ENCODE peak calls at places on chromosomes 5 and 9, in eight cellular contexts. Y is mucosa of descending colon, N is stomach, C is fibroblast of the aortic adventitia, E is endothelial cell of umbilical vein, L is right lobe of liver, U is AG10803, T is IMR-90. I is an unnamed sample.

GRCh38 chr9:94165592-94166236 is 81.5 kb downstream of the PTPDC1 start:
- DNase-seq in Y (peak; percentile 97), U (peak; percentile 99), L (peak; percentile 99), N (peak; percentile 97), C (peak; percentile 98), E (peak; percentile 99), T (peak; percentile 99), I (peak; percentile 98)

GRCh38 chr5:135324160-135324559 is 74.9 kb downstream of the MACROH2A1 start:
- DNase-seq in Y (no peak), T (no peak), U (no peak), E (no peak), C (no peak), N (no peak), L (no peak), I (no peak)

GRCh38 chr9:133075925-133076324 is 14.1 kb downstream of the CEL start:
- DNase-seq in Y (no peak), T (peak; percentile 87), N (no peak), E (no peak), C (peak; percentile 80), U (peak; percentile 92), L (no peak), I (peak; percentile 86)

GRCh38 chr5:142621227-142621626 is 64.7 kb downstream of the FGF1 start:
- DNase-seq in N (no peak), T (peak; percentile 87), L (no peak), Y (no peak), C (peak; percentile 72), U (peak; percentile 82), E (no peak), I (peak; percentile 64)

GRCh38 chr5:3389471-3390026 is 206.1 kb upstream of the IRX1 start:
- DNase-seq in U (no peak), T (no peak), E (no peak), Y (no peak), N (no peak), C (no peak), L (no peak), I (no peak)

GRCh38 chr5:156942064-156942463 is 21.0 kb downstream of the TIMD4 start:
- DNase-seq in T (no peak), U (no peak), L (no peak), C (no peak), N (no peak), Y (peak; percentile 6), E (no peak), I (no peak)

GRCh38 chr9:94919376-94920098 is 193.0 kb downstream of the AOPEP start:
- DNase-seq in N (no peak), U (peak; percentile 47), L (no peak), T (peak; percentile 69), C (no peak), E (no peak), Y (no peak), I (peak; percentile 70)

GRCh38 chr5:150144211-150144801 is 11.3 kb downstream of the PDGFRB start:
- DNase-seq in C (peak; percentile 96), T (peak; percentile 86), N (no peak), L (no peak), Y (no peak), E (no peak), U (peak; percentile 65), I (peak; percentile 27)

GRCh38 chr5:6525910-6526309 is 77.3 kb downstream of the UBE2QL1 start:
- DNase-seq in E (peak; percentile 14), U (peak; percentile 9), N (peak; percentile 54), L (peak; percentile 63), Y (peak; percentile 39), T (peak; percentile 1), C (no peak), I (peak; percentile 1)

DNA sequence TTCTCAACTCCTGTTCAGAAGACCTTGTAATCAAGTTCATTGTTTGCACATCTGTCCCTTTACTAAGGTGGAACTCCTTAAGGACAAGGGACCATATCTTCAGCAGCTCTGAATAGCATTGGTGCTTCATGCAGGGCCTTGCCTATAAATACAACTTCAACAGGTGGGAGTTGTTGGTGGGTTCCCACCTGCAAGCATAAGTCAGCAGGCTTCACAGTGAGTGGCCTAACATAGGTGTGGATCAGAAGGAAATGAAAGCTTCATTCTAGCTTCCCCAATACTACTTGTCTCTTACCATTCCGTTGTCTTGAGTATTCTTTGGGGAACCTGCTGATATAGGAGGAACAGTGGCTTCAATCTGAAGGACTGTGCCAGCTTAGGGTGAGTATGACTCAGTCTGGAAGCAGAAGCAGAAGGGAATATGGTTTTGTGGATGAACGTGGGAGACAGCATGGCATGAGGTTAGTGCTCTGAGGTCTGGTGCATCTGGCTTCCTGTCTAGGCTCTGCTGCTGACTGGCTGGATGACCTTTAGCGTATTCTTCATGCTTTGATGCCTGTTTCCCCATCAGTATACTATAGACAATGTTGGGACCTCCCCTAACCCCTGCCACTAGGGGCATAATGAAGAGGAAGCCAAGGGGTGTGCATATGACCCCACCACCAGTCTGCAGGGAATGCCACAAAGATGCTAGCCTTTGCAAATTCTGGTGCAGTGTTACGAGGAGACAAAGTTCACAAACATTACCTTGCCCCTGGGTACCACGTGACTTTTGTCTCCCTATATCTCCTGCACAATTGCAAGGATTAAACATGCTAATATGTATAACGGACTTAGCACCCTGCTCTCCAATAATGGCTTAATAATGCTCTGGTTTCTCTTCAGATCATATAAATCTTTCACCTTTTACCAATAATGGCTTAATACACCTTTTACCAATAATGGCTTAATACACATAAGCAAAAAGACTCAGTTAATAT is 192.3 kb downstream of the PALM2AKAP2 start:
- DNase-seq in E (no peak), U (no peak), N (no peak), L (no peak), C (no peak), T (no peak), Y (no peak), I (no peak)
- TF ChIP-seq CTCF in E (no peak), U (no peak), N (no peak), L (no peak), C (no peak), T (no peak), Y (no peak), I (peak; percentile 34)

DNA sequence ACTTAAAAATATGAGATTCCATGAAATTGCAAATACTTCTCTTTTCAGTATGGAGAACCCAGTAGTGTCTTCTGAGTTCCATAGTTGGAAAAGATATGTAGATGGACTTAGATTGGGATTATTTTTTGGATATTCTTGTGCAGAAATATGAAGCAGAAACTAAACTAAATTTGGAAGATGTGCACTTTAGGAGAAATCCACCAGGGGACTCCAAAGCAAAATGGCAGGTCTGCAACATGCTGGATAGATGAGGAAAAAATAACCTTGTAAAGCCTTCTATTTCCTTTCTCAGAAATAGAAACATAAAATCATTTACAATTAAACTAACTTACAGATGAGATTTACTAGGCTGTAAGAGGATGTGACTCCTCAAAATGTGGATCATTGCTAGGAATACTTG is 49.2 kb upstream of the MINAR2 start:
- DNase-seq in E (no peak), L (no peak), U (no peak), N (no peak), C (no peak), Y (no peak), T (no peak), I (no peak)
- TF ChIP-seq CTCF in E (no peak), L (no peak), U (no peak), N (no peak), C (peak; percentile 35), Y (no peak), T (no peak), I (no peak)

GRCh38 chr9:215631-216155 is 1.0 kb downstream of the DOCK8 start:
- DNase-seq in Y (no peak), U (no peak), N (no peak), E (no peak), T (no peak), L (no peak), C (no peak), I (no peak)

GRCh38 chr9:211557-211956 is 3.1 kb upstream of the DOCK8 start:
- DNase-seq in E (no peak), Y (no peak), T (no peak), N (no peak), C (peak; percentile 44), L (peak; percentile 57), U (no peak), I (no peak)

GRCh38 chr9:212265-212664 is 2.4 kb upstream of the DOCK8 start:
- DNase-seq in C (no peak), E (no peak), Y (no peak), T (no peak), U (no peak), L (no peak), N (no peak), I (no peak)

GRCh38 chr9:211036-211435 is 3.6 kb upstream of the DOCK8 start:
- DNase-seq in T (no peak), L (no peak), E (peak; percentile 0), C (no peak), U (no peak), N (no peak), Y (no peak), I (no peak)

DNA sequence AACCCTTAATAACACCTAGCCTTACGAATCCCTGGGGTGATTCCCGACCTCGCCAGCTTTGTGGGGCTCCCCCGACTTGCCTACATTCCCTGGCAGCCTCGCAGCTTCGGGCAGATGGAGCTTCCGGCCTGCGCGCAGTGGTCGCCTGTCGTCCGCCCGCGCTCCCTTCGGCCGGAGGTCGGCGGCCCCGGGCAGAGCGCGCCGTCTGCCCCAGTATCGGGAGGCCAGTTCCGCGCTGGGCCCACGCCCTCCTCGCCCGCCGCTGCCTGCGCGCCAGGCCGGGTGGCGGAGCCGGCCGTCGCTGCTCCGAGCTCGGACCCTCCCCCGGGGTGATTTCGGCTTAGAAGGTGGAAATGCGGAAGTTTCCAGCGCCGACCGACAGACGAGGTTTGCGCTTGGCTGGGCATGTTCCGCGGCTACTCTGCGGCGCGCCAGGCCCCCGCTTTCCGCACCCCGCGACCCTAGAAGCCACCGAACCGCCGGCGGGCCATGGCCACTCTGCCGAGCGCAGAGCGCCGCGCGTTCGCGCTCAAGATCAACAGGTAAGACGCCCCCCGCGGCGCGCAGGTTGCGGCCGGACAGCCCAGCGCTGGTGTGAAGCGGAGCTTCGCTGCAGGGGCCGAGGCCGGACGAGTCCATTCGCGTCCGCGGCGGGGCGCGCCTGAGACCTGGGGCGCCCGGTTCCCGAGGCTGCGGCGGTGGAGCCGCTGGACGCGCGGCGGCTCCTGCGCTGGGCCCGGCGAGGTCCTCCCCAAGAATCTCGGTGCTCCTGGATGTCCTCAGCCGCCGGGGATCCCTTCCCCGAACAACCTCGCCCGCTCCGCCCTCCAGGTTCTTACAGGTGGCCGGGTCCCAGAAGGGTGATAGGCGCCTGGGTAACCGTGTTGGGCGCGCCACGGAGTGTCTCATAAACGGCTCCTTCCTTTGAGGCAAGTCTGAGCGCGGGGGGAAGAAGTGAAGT is at the start of gene DOCK8:
- DNase-seq in L (peak; percentile 80), Y (peak; percentile 73), U (no peak), T (no peak), E (peak; percentile 24), C (no peak), N (peak; percentile 83), I (no peak)
- TF ChIP-seq CTCF in L (peak; percentile 33), Y (peak; percentile 29), U (no peak), T (no peak), E (peak; percentile 25), C (peak; percentile 1), N (peak; percentile 25), I (no peak)

GRCh38 chr5:160116991-160117390 is 2.3 kb downstream of the PWWP2A start:
- DNase-seq in Y (no peak), L (no peak), C (no peak), T (no peak), N (no peak), U (no peak), E (no peak), I (no peak)

GRCh38 chr5:160119905-160120266 is 636 bp upstream of the PWWP2A start:
- DNase-seq in E (no peak), Y (no peak), N (no peak), U (no peak), L (no peak), T (no peak), C (no peak), I (no peak)

GRCh38 chr5:160119142-160119904 is at the start of gene PWWP2A:
- DNase-seq in Y (peak; percentile 99), C (peak; percentile 100), T (peak; percentile 100), L (peak; percentile 100), E (peak; percentile 100), U (peak; percentile 100), N (peak; percentile 99), I (peak; percentile 100)

GRCh38 chr5:160118349-160119141 is 705 bp downstream of the PWWP2A start:
- DNase-seq in Y (peak; percentile 52), T (no peak), N (peak; percentile 47), U (no peak), L (peak; percentile 70), C (peak; percentile 6), E (no peak), I (peak; percentile 2)
- TF ChIP-seq CTCF in Y (no peak), T (no peak), N (no peak), U (no peak), L (no peak), C (no peak), E (no peak), I (peak; percentile 38)